ENCODE peak calls at places on chromosomes 6 and 20, in nine cellular contexts. Z is naive thymus-derived CD4-positive, alpha-beta T cell; W is fibroblast of lung; L is transverse colon; V is fibroblast of the aortic adventitia; Q is Peyer's patch; C is NT2/D1; I is brain microvascular endothelial cell; S is heart right ventricle. P is an unnamed sample.

GRCh38 chr6:6631526-6632276 is 43.2 kb downstream of the LY86 start:
- DNase-seq in S (no peak), Q (no peak), C (no peak), V (peak), Z (no peak), I (no peak), L (no peak), W (peak), P (no peak)

GRCh38 chr6:150902142-150902800 is 36.8 kb downstream of the MTHFD1L start:
- DNase-seq in V (peak), I (no peak), C (no peak), L (no peak), S (no peak), W (peak), Q (no peak), Z (no peak), P (no peak)

GRCh38 chr20:44696315-44696714 is 18.9 kb upstream of the CCN5 start:
- DNase-seq in Q (no peak), W (no peak), I (no peak), Z (no peak), C (no peak), L (no peak), S (no peak), V (no peak), P (no peak)

GRCh38 chr6:31771992-31772358 is 5.2 kb downstream of the VWA7 start:
- DNase-seq in I (no peak), Q (no peak), S (no peak), Z (no peak), V (peak), C (no peak), L (no peak), W (peak), P (peak)

GRCh38 chr6:143196525-143197225 is 136.0 kb downstream of the AIG1 start:
- DNase-seq in W (no peak), L (no peak), C (no peak), S (no peak), I (peak), Q (no peak), V (no peak), Z (no peak), P (no peak)

GRCh38 chr6:108123516-108123929 is 42.3 kb upstream of the NR2E1 start:
- DNase-seq in I (no peak), V (no peak), S (no peak), C (no peak), Q (no peak), W (no peak), Z (no peak), L (no peak), P (no peak)

GRCh38 chr6:138944412-138944811 is 43.6 kb downstream of the REPS1 start:
- DNase-seq in I (peak), W (peak), Q (no peak), S (no peak), Z (no peak), L (no peak), V (peak), C (no peak), P (no peak)

GRCh38 chr20:48817367-48818030 is 10.3 kb downstream of the PREX1 start:
- DNase-seq in Q (no peak), L (no peak), V (no peak), I (no peak), Z (no peak), C (no peak), W (no peak), S (no peak), P (no peak)

GRCh38 chr6:137927777-137928218 is 60.7 kb downstream of the TNFAIP3 start:
- DNase-seq in W (peak), Z (peak), V (no peak), I (peak), Q (no peak), S (no peak), L (peak), C (no peak), P (peak)

GRCh38 chr6:129150476-129150875 is 267.5 kb downstream of the LAMA2 start:
- DNase-seq in Z (no peak), V (no peak), C (no peak), I (no peak), W (no peak), Q (no peak), L (no peak), S (no peak), P (no peak)

GRCh38 chr6:163588211-163588919 is 173.8 kb downstream of the QKI start:
- DNase-seq in W (peak), I (no peak), S (no peak), V (no peak), L (no peak), C (no peak), Q (no peak), Z (no peak), P (no peak)

GRCh38 chr6:163586888-163587287 is 172.4 kb downstream of the QKI start:
- DNase-seq in L (no peak), I (no peak), W (no peak), C (no peak), Z (no peak), V (no peak), S (no peak), Q (no peak), P (no peak)

GRCh38 chr6:163583558-163583957 is 169.0 kb downstream of the QKI start:
- DNase-seq in I (no peak), W (no peak), Q (no peak), Z (no peak), L (no peak), V (no peak), C (no peak), S (no peak), P (no peak)

GRCh38 chr6:163589401-163589800 is 174.9 kb downstream of the QKI start:
- DNase-seq in W (no peak), S (no peak), Z (no peak), C (no peak), V (no peak), I (no peak), L (no peak), Q (no peak), P (no peak)

DNA sequence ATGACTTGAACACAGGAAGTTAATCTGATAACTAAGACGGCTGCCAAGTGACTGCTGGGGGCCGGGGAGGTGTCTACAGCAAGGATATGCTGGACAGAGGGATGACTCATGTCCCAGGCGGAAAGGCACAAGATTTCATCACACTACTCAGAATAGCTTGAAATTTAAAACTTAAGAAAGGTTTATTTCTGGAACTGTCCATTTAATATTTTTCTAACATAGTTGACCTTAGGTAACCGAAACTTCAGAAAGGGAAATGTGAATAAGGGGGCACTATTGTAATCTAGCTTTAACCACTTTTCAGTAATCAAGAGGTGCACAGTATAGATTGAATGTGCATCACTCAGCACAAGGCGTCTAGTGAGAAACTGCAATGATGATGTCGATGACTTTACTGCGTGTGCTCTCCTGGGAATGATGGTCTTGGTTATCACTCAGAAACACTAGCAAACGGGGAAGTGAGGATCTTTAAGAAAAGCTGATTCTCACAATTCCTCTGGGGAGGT is 171.5 kb downstream of the QKI start:
- DNase-seq in W (peak), Q (no peak), V (peak), Z (no peak), I (peak), S (peak), C (no peak), L (no peak), P (no peak)
- H3K4me3 ChIP-seq in W (no peak), Q (no peak), V (peak), Z (no peak), I (no peak), S (peak), C (no peak), L (no peak), P (no peak)

GRCh38 chr6:163748036-163748435 is 333.5 kb downstream of the QKI start:
- DNase-seq in V (no peak), W (no peak), Q (no peak), Z (no peak), S (no peak), I (no peak), C (no peak), L (no peak), P (no peak)

GRCh38 chr6:163752446-163752845 is 337.9 kb downstream of the QKI start:
- DNase-seq in C (no peak), I (no peak), S (no peak), Q (no peak), V (no peak), W (no peak), Z (no peak), L (no peak), P (no peak)

GRCh38 chr6:163748886-163749285 is 334.4 kb downstream of the QKI start:
- DNase-seq in V (no peak), I (no peak), S (no peak), C (no peak), L (no peak), Q (no peak), W (no peak), Z (no peak), P (no peak)

GRCh38 chr6:163751032-163751525 is 336.6 kb downstream of the QKI start:
- DNase-seq in Z (no peak), V (no peak), W (no peak), Q (no peak), L (no peak), C (no peak), I (no peak), S (no peak), P (no peak)

GRCh38 chr6:163750436-163751031 is 336.0 kb downstream of the QKI start:
- DNase-seq in V (no peak), W (no peak), C (no peak), S (peak), Q (no peak), Z (no peak), L (no peak), I (no peak), P (no peak)
- H3K4me3 ChIP-seq in V (no peak), W (no peak), C (no peak), S (no peak), Q (no peak), Z (no peak), L (no peak), I (no peak), P (no peak)

GRCh38 chr6:165825416-165825815 is 162.4 kb upstream of the PDE10A start:
- DNase-seq in V (no peak), Q (no peak), S (no peak), C (no peak), W (no peak), I (no peak), Z (no peak), L (no peak), P (no peak)

GRCh38 chr6:165829376-165829775 is 166.3 kb upstream of the PDE10A start:
- DNase-seq in C (no peak), V (no peak), S (no peak), W (no peak), Z (no peak), L (no peak), I (no peak), Q (no peak), P (no peak)

GRCh38 chr6:165826487-165827189 is 163.6 kb upstream of the PDE10A start:
- DNase-seq in Q (no peak), V (no peak), C (no peak), Z (no peak), W (no peak), I (no peak), L (no peak), S (no peak), P (no peak)

GRCh38 chr6:165823609-165824326 is 160.7 kb upstream of the PDE10A start:
- DNase-seq in V (no peak), C (no peak), S (no peak), Z (no peak), L (no peak), Q (no peak), I (no peak), W (no peak), P (no peak)

GRCh38 chr6:165827190-165827518 is 164.1 kb upstream of the PDE10A start:
- DNase-seq in V (no peak), L (no peak), W (no peak), Q (no peak), I (no peak), S (no peak), Z (no peak), C (no peak), P (no peak)
- H3K4me3 ChIP-seq in V (no peak), L (no peak), W (no peak), Q (no peak), I (no peak), S (no peak), Z (no peak), C (no peak), P (no peak)

GRCh38 chr20:35040090-35040489 is 52.5 kb downstream of the TRPC4AP start:
- DNase-seq in L (peak), W (no peak), I (no peak), Z (no peak), S (no peak), V (no peak), C (no peak), Q (no peak), P (no peak)
- H3K4me3 ChIP-seq in L (no peak), W (no peak), I (no peak), Z (no peak), S (no peak), V (no peak), C (no peak), Q (no peak), P (no peak)

DNA sequence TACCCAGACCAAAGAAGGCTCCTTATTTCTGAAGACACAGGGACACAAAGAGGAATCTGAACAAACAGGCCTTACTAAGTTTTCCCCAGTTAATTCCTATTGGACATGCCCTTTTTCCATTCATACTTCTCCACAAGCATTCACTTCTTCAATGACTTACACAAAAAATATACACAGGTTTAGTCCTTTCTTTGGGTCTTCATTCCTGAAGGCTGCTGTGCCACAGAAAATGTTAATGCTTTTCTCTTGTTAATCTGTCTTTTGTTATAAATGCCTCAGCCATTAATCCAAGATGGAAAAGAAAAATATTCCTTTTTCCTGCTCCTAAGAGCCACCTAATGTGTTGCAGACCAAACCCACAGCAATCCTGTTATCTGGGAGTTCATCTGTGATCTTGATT is 71.2 kb downstream of the QRSL1 start:
- DNase-seq in L (no peak), Z (no peak), W (no peak), C (no peak), I (no peak), Q (no peak), S (no peak), V (no peak), P (no peak)
- H3K4me3 ChIP-seq in L (no peak), Z (no peak), W (no peak), C (no peak), I (no peak), Q (no peak), S (no peak), V (no peak), P (no peak)

DNA sequence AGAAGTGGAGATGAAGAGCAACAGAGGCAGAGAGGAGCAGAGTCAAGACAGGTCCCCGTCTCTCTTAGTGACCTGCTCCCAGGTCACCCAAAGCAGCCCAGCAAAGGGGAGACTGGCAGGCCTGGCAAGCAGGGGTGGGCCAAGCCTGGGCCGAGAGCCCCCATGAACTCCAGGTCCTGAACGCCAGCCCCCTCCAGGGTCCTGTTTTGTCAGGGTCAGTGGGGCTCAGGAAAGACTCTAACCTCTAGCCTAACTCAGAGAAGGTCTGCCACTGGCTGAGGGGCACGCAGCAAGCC is 1.2 kb downstream of the NECAB3 start:
- DNase-seq in Q (no peak), I (no peak), W (no peak), S (no peak), L (no peak), C (no peak), V (no peak), Z (no peak), P (no peak)
- H3K4me3 ChIP-seq in Q (peak), I (peak), W (peak), S (peak), L (no peak), C (peak), V (peak), Z (no peak), P (peak)

DNA sequence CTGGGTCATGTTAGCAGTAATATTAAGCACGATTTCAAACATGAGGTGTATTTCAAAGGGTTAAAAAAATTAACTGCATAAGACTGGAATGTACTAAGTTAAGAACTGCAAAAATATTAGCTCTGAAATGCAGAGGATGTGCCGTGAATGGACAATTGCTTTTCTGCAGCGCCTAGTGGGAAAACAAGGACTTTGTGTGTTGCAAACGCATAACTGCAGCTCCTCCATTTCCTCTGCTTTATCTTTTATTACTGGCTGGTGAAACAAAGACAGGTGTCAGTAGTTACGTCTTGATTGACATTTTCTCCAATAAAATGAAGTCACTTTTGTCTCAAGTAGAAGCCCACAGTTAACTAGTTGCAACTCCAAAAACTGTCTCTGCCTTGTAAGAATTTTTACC is 1.7 kb downstream of the PDE7B start:
- DNase-seq in C (no peak), Q (no peak), L (no peak), I (peak), S (no peak), Z (peak), V (peak), W (peak), P (no peak)
- H3K4me3 ChIP-seq in C (no peak), Q (no peak), L (no peak), I (peak), S (peak), Z (no peak), V (peak), W (peak), P (peak)

P was measured in CD4-positive, CD25-positive, alpha-beta regulatory T cell.